ENCODE peak calls at places on chromosomes 2 and 18, in four cellular contexts. S is cerebellum; X is stimulated activated CD4-positive, alpha-beta T cell treated with anti-CD3 and anti-CD28 coated beads, Interleukin-2, amount 100 ng/mL, for 48 hours; T is dorsolateral prefrontal cortex. M is an unnamed sample.

GRCh38 chr2:23696163-23697045 is 230.5 kb downstream of the ATAD2B start:
- DNase-seq in X (no peak), T (no peak), S (no peak), M (no peak)

GRCh38 chr18:58682429-58683069 is 11.3 kb downstream of the MALT1 start:
- DNase-seq in X (no peak), S (no peak), T (no peak), M (no peak)

GRCh38 chr2:161424179-161424763 is 8.2 kb downstream of the TBR1 start:
- DNase-seq in T (no peak), S (no peak), X (no peak), M (no peak)

GRCh38 chr2:143398701-143399260 is 269.6 kb downstream of the ARHGAP15 start:
- DNase-seq in T (no peak), X (no peak), S (no peak), M (no peak)

GRCh38 chr18:61196745-61197144 is 136.5 kb upstream of the CDH20 start:
- DNase-seq in T (no peak), X (no peak), S (no peak), M (no peak)

GRCh38 chr2:73776869-73777519 is 2.9 kb downstream of the DUSP11 start:
- DNase-seq in T (no peak), X (no peak), S (no peak), M (no peak)

GRCh38 chr2:133444411-133444934 is 123.8 kb downstream of the NCKAP5 start:
- DNase-seq in S (no peak), T (no peak), X (no peak), M (no peak)

GRCh38 chr18:8426401-8426800 is 182.8 kb upstream of the RAB12 start:
- DNase-seq in T (no peak), X (peak), S (no peak), M (no peak)

GRCh38 chr18:7261199-7261598 is 30.3 kb downstream of the LRRC30 start:
- DNase-seq in X (no peak), S (no peak), T (no peak), M (no peak)

GRCh38 chr2:99552529-99552928 is 62.7 kb upstream of the REV1 start:
- DNase-seq in T (no peak), X (no peak), S (peak), M (no peak)

GRCh38 chr2:180125245-180125962 is 118.3 kb upstream of the CWC22 start:
- DNase-seq in X (peak), S (peak), T (peak), M (peak)

GRCh38 chr2:221524158-221524557 is 47.9 kb downstream of the EPHA4 start:
- DNase-seq in S (no peak), X (no peak), T (no peak), M (no peak)